ENCODE peak calls at places on chromosomes 3 and 15, in four cellular contexts. One of them, this sample, is unnamed.

GRCh38 chr15:49032601-49033145 is 13.6 kb downstream of the SECISBP2L start:
- DNase-seq in AG09309: no peak
- DNase-seq in cardiac muscle cell: no peak
- DNase-seq in retinal pigment epithelial cell: no peak
- DNase-seq in this sample: no peak

GRCh38 chr3:42590989-42591756 is 513 bp downstream of the SS18L2 start:
- DNase-seq in AG09309: no peak
- DNase-seq in cardiac muscle cell: peak; percentile 8
- DNase-seq in retinal pigment epithelial cell: no peak
- DNase-seq in this sample: no peak

GRCh38 chr3:29536016-29536736 is 255.3 kb downstream of the RBMS3 start:
- DNase-seq in AG09309: no peak
- DNase-seq in cardiac muscle cell: no peak
- DNase-seq in retinal pigment epithelial cell: no peak
- DNase-seq in this sample: no peak

GRCh38 chr3:64011685-64012084 is 11.6 kb downstream of the PSMD6 start:
- DNase-seq in AG09309: peak; percentile 50
- DNase-seq in cardiac muscle cell: no peak
- DNase-seq in retinal pigment epithelial cell: peak; percentile 52
- DNase-seq in this sample: peak; percentile 37

GRCh38 chr15:69209661-69210060 is 49.2 kb downstream of the GLCE start:
- DNase-seq in AG09309: no peak
- DNase-seq in cardiac muscle cell: no peak
- DNase-seq in retinal pigment epithelial cell: no peak
- DNase-seq in this sample: no peak

GRCh38 chr3:96970211-96970610 is 155.8 kb downstream of the EPHA6 start:
- DNase-seq in AG09309: no peak
- DNase-seq in cardiac muscle cell: no peak
- DNase-seq in retinal pigment epithelial cell: no peak
- DNase-seq in this sample: peak; percentile 2

GRCh38 chr3:14428087-14429067 is 26.0 kb downstream of the SLC6A6 start:
- DNase-seq in AG09309: no peak
- DNase-seq in cardiac muscle cell: no peak
- DNase-seq in retinal pigment epithelial cell: no peak
- DNase-seq in this sample: no peak

GRCh38 chr3:66200147-66200546 is 20.7 kb upstream of the SLC25A26 start:
- DNase-seq in AG09309: no peak
- DNase-seq in cardiac muscle cell: no peak
- DNase-seq in retinal pigment epithelial cell: no peak
- DNase-seq in this sample: no peak

GRCh38 chr3:15795563-15796308 is 2.0 kb downstream of the ANKRD28 start:
- DNase-seq in AG09309: no peak
- DNase-seq in cardiac muscle cell: no peak
- DNase-seq in retinal pigment epithelial cell: no peak
- DNase-seq in this sample: no peak

GRCh38 chr15:59867436-59867835 is 136.7 kb upstream of the FOXB1 start:
- DNase-seq in AG09309: no peak
- DNase-seq in cardiac muscle cell: no peak
- DNase-seq in retinal pigment epithelial cell: no peak
- DNase-seq in this sample: no peak

GRCh38 chr3:187943677-187944390 is 198.6 kb upstream of the BCL6 start:
- DNase-seq in AG09309: no peak
- DNase-seq in cardiac muscle cell: no peak
- DNase-seq in retinal pigment epithelial cell: no peak
- DNase-seq in this sample: no peak

GRCh38 chr3:169153614-169154013 is 509.9 kb downstream of the MECOM start:
- DNase-seq in AG09309: no peak
- DNase-seq in cardiac muscle cell: no peak
- DNase-seq in retinal pigment epithelial cell: no peak
- DNase-seq in this sample: no peak

GRCh38 chr15:41018534-41018933 is 65.3 kb downstream of the CHAC1 start:
- DNase-seq in AG09309: no peak
- DNase-seq in cardiac muscle cell: peak; percentile 12
- DNase-seq in retinal pigment epithelial cell: no peak
- DNase-seq in this sample: no peak
- TF ChIP-seq CTCF in AG09309: peak; percentile 28
- TF ChIP-seq CTCF in cardiac muscle cell: peak; percentile 13
- TF ChIP-seq CTCF in retinal pigment epithelial cell: peak; percentile 13
- TF ChIP-seq CTCF in this sample: no peak

GRCh38 chr3:119812491-119813058 is 30.7 kb downstream of the NR1I2 start:
- DNase-seq in AG09309: no peak
- DNase-seq in cardiac muscle cell: no peak
- DNase-seq in retinal pigment epithelial cell: no peak
- DNase-seq in this sample: no peak

GRCh38 chr3:119810018-119810435 is 28.1 kb downstream of the NR1I2 start:
- DNase-seq in AG09309: no peak
- DNase-seq in cardiac muscle cell: peak; percentile 22
- DNase-seq in retinal pigment epithelial cell: no peak
- DNase-seq in this sample: no peak

GRCh38 chr3:119808244-119808643 is 26.3 kb downstream of the NR1I2 start:
- DNase-seq in AG09309: no peak
- DNase-seq in cardiac muscle cell: no peak
- DNase-seq in retinal pigment epithelial cell: no peak
- DNase-seq in this sample: no peak

GRCh38 chr3:119808843-119809242 is 26.9 kb downstream of the NR1I2 start:
- DNase-seq in AG09309: no peak
- DNase-seq in cardiac muscle cell: no peak
- DNase-seq in retinal pigment epithelial cell: no peak
- DNase-seq in this sample: no peak

DNA sequence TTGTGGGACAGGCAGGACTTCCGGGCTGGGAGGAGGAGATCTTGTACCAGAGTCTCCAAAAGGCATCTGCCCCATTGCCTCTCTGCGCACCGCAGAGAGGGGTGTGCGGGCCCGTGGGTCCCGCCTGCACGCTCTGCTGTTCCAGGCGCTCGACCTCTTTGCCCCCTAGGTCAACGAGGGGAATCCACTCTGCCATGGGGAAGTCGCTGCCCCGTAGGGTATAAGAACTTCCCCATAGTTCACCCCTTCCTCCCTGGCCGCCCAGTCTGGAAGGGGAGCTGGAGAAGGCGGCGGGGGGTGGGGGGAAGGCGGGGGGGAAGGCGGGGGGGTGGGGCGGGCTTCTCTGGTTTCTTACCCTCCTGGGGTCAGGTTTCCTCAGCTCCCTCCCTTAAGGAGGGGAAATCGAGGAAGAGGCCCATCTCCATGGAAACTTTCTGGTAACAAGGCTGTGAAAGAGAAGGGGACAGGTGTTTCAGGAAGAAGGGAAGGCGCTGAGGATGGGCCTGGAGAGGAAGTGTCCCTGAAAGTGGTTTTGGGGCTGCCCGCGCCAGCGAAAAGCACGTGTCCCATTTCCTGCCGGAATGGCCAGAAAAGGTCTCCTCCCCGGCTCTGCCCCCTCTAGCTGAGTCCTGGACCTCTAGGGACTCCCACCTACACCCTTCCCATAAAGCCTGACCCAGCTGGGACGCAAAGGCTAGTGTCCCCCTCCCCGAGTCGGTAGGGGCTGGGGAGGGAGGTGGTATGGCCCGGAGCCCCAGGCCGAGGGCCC is 27.5 kb downstream of the NR1I2 start:
- DNase-seq in AG09309: no peak
- DNase-seq in cardiac muscle cell: no peak
- DNase-seq in retinal pigment epithelial cell: no peak
- DNase-seq in this sample: no peak
- H3K4me3 ChIP-seq in AG09309: peak overlapping the region; percentile 44
- H3K4me3 ChIP-seq in cardiac muscle cell: peak overlapping the region; percentile 3
- H3K4me3 ChIP-seq in retinal pigment epithelial cell: peak overlapping the region; percentile 51
- H3K4me3 ChIP-seq in this sample: peak overlapping the region; percentile 44

DNA sequence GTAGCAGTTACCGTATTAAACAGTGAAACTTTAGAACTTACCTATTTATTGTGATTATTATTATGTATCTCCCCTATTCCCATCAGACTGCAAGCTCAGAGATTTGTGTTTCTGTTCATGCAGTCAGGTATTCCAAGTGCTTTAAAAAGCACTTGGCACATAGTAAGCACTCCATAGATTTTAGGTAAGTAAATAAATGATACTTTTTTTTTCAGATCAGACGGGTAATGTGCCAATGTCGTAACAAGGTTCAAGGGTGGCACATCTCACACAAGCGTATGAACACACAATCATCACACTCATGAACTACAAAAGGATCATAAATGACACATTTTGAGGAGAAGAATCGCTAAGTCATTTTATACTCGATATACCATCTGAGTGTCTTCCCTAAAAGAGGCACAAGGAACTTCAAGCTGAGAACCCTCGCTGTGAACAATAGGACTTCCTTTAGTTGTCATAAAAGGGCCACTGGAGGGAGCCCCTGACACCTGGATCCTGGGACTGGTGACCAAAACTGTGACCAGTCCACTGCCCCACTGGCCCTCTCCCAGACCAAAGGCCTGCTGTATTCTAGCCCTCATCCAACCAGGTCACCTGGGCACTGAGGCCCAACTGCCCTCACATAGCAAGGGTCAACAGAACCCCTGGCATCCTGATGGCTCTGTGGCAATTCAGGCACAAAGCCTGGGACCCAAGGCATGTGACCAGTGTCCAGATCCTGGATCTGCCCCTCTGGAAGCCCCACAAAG is 32.1 kb downstream of the KIF9 start:
- DNase-seq in AG09309: no peak
- DNase-seq in cardiac muscle cell: peak; percentile 71
- DNase-seq in retinal pigment epithelial cell: no peak
- DNase-seq in this sample: no peak
- TF ChIP-seq CTCF in AG09309: peak; percentile 48
- TF ChIP-seq CTCF in cardiac muscle cell: peak; percentile 47
- TF ChIP-seq CTCF in retinal pigment epithelial cell: peak; percentile 32
- TF ChIP-seq CTCF in this sample: peak; percentile 44

GRCh38 chr3:141795719-141796435 is 32.7 kb downstream of the GRK7 start:
- DNase-seq in AG09309: peak; percentile 31
- DNase-seq in cardiac muscle cell: no peak
- DNase-seq in retinal pigment epithelial cell: peak; percentile 60
- DNase-seq in this sample: no peak
- H3K4me3 ChIP-seq in AG09309: no peak overlapping the region
- H3K4me3 ChIP-seq in cardiac muscle cell: no peak overlapping the region
- H3K4me3 ChIP-seq in retinal pigment epithelial cell: no peak overlapping the region
- H3K4me3 ChIP-seq in this sample: no peak overlapping the region

GRCh38 chr15:66707310-66708160 is 5.5 kb downstream of the SMAD6 start:
- DNase-seq in AG09309: no peak
- DNase-seq in cardiac muscle cell: peak; percentile 90
- DNase-seq in retinal pigment epithelial cell: peak; percentile 61
- DNase-seq in this sample: no peak
- TF ChIP-seq CTCF in AG09309: peak; percentile 27
- TF ChIP-seq CTCF in cardiac muscle cell: peak; percentile 25
- TF ChIP-seq CTCF in retinal pigment epithelial cell: peak; percentile 52
- TF ChIP-seq CTCF in this sample: peak; percentile 55

DNA sequence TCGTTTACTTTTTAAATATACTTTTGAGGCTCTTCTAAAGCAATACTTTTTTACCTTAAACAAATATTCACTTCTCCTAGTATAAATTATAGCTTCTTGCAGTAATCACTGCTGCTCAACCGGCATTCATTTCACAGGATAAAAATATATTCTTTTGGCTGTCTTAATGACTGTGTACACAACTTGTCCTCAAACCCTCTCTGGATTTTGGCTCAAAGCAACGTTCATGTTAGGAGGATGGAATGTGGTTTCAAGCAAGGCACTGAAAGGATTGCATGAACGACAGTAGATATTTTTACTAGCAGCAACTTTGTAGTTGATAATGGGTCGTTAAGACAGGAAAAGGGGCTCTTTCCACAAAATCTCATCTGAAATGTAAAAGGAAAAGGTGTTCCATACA is 167.2 kb downstream of the ADAMTS17 start:
- DNase-seq in AG09309: no peak
- DNase-seq in cardiac muscle cell: no peak
- DNase-seq in retinal pigment epithelial cell: no peak
- DNase-seq in this sample: no peak
- H3K4me3 ChIP-seq in AG09309: no peak overlapping the region
- H3K4me3 ChIP-seq in cardiac muscle cell: no peak overlapping the region
- H3K4me3 ChIP-seq in retinal pigment epithelial cell: no peak overlapping the region
- H3K4me3 ChIP-seq in this sample: no peak overlapping the region

This sample was measured in kidney epithelial cell.